ENCODE peak calls at places on chromosomes 6 and 20, in nine cellular contexts. T is cardiac muscle cell, M is HCT116, R is HTR-8/SVneo, S is breast epithelium, Y is fibroblast of the conjunctiva, G is KG1, Q is brain microvascular endothelial cell, I is IMR-90. C is an unnamed sample.

GRCh38 chr6:28282923-28283322 is 1.6 kb downstream of the PGBD1 start:
- DNase-seq in T (no peak), M (no peak), R (no peak), S (no peak), Y (no peak), G (no peak), Q (peak; percentile 11), I (no peak), C (no peak)

GRCh38 chr6:13924146-13924948 is 405 bp upstream of the RNF182 start:
- DNase-seq in T (peak; percentile 78), M (no peak), R (peak; percentile 65), S (no peak), Y (no peak), G (no peak), Q (peak; percentile 34), I (peak; percentile 36), C (no peak)

GRCh38 chr6:42021847-42022754 is 28.2 kb upstream of the TAF8 start:
- DNase-seq in T (no peak), M (no peak), R (no peak), S (no peak), Y (no peak), G (no peak), Q (no peak), I (no peak), C (no peak)

GRCh38 chr20:41830702-41831101 is 212.5 kb upstream of the CHD6 start:
- DNase-seq in T (no peak), M (no peak), R (no peak), S (no peak), Y (no peak), G (no peak), Q (no peak), I (no peak), C (no peak)

GRCh38 chr6:54646551-54647300 is 199.8 kb upstream of the FAM83B start:
- DNase-seq in T (no peak), M (no peak), R (no peak), S (no peak), Y (no peak), G (no peak), Q (peak; percentile 5), I (no peak), C (no peak)

GRCh38 chr20:14235355-14235754 is 102.1 kb downstream of the FLRT3 start:
- DNase-seq in T (no peak), M (no peak), R (no peak), S (no peak), Y (peak; percentile 24), G (no peak), Q (peak; percentile 43), I (peak; percentile 84), C (no peak)

GRCh38 chr20:12084482-12084881 is 166.8 kb downstream of the BTBD3 start:
- DNase-seq in T (no peak), M (no peak), R (no peak), S (no peak), Y (no peak), G (no peak), Q (no peak), I (no peak), C (no peak)

GRCh38 chr20:35342154-35342769 is 50.0 kb upstream of the FAM83C start:
- DNase-seq in T (peak; percentile 18), M (no peak), R (no peak), S (no peak), Y (no peak), G (no peak), Q (no peak), I (no peak), C (no peak)

GRCh38 chr6:56775498-56776166 is 132.9 kb upstream of the DST start:
- DNase-seq in T (no peak), M (no peak), R (no peak), S (no peak), Y (no peak), G (no peak), Q (no peak), I (no peak), C (no peak)

GRCh38 chr20:49989234-49990065 is 6.7 kb downstream of the SNAI1 start:
- DNase-seq in T (no peak), M (no peak), R (no peak), S (no peak), Y (peak; percentile 68), G (no peak), Q (peak; percentile 51), I (peak; percentile 87), C (no peak)

GRCh38 chr20:48275737-48276342 is 490.6 kb upstream of the SULF2 start:
- DNase-seq in T (peak; percentile 37), M (no peak), R (no peak), S (no peak), Y (no peak), G (no peak), Q (no peak), I (no peak), C (no peak)

GRCh38 chr6:88492824-88493223 is 326.7 kb upstream of the CNR1 start:
- DNase-seq in T (peak; percentile 23), M (peak; percentile 22), R (peak; percentile 11), S (no peak), Y (peak; percentile 60), G (no peak), Q (peak; percentile 36), I (peak; percentile 28), C (peak; percentile 3)

GRCh38 chr6:90940812-90941481 is 354.1 kb upstream of the MAP3K7 start:
- DNase-seq in T (peak; percentile 64), M (peak; percentile 43), R (no peak), S (no peak), Y (peak; percentile 36), G (peak; percentile 26), Q (peak; percentile 40), I (peak; percentile 66), C (peak; percentile 51)

GRCh38 chr6:42702200-42702599 is 20.2 kb downstream of the PRPH2 start:
- DNase-seq in T (no peak), M (peak; percentile 36), R (peak; percentile 77), S (no peak), Y (no peak), G (no peak), Q (peak; percentile 54), I (peak; percentile 90), C (no peak)

GRCh38 chr20:21706345-21707195 is 1.1 kb downstream of the PAX1 start:
- DNase-seq in T (no peak), M (no peak), R (no peak), S (no peak), Y (no peak), G (no peak), Q (no peak), I (no peak), C (no peak)

GRCh38 chr6:49336514-49337131 is 126.4 kb downstream of the MMUT start:
- DNase-seq in T (peak; percentile 3), M (no peak), R (no peak), S (no peak), Y (no peak), G (no peak), Q (peak; percentile 23), I (peak; percentile 18), C (no peak)

GRCh38 chr20:36830791-36831691 is 44.9 kb upstream of the TLDC2 start:
- DNase-seq in T (peak; percentile 43), M (no peak), R (no peak), S (no peak), Y (peak; percentile 34), G (no peak), Q (no peak), I (peak; percentile 23), C (no peak)

GRCh38 chr6:4899249-4899648 is 104.6 kb downstream of the RPP40 start:
- DNase-seq in T (no peak), M (no peak), R (no peak), S (no peak), Y (no peak), G (no peak), Q (no peak), I (no peak), C (no peak)

GRCh38 chr6:4649728-4650127 is 126.5 kb upstream of the CDYL start:
- DNase-seq in T (no peak), M (no peak), R (no peak), S (no peak), Y (no peak), G (no peak), Q (no peak), I (peak; percentile 54), C (no peak)

GRCh38 chr6:19587238-19587942 is 249.8 kb upstream of the ID4 start:
- DNase-seq in T (no peak), M (no peak), R (no peak), S (no peak), Y (no peak), G (no peak), Q (no peak), I (no peak), C (no peak)

GRCh38 chr6:54802775-54803631 is 43.6 kb upstream of the FAM83B start:
- DNase-seq in T (no peak), M (peak; percentile 31), R (peak; percentile 24), S (no peak), Y (peak; percentile 33), G (no peak), Q (peak; percentile 1), I (peak; percentile 83), C (no peak)

GRCh38 chr6:50271266-50271665 is 221.5 kb upstream of the DEFB112 start:
- DNase-seq in T (no peak), M (no peak), R (no peak), S (no peak), Y (no peak), G (no peak), Q (peak; percentile 15), I (no peak), C (peak; percentile 36)

GRCh38 chr20:6333110-6333509 is 210.3 kb upstream of the FERMT1 start:
- DNase-seq in T (no peak), M (no peak), R (no peak), S (no peak), Y (no peak), G (no peak), Q (no peak), I (no peak), C (no peak)

GRCh38 chr6:78605909-78606446 is 261.4 kb upstream of the IRAK1BP1 start:
- DNase-seq in T (no peak), M (no peak), R (no peak), S (no peak), Y (peak; percentile 43), G (no peak), Q (peak; percentile 89), I (peak; percentile 87), C (no peak)

GRCh38 chr20:38730167-38730988 is 6.1 kb downstream of the SLC32A1 start:
- DNase-seq in T (no peak), M (no peak), R (no peak), S (no peak), Y (no peak), G (no peak), Q (no peak), I (no peak), C (no peak)

GRCh38 chr6:80939936-80940335 is 812.5 kb downstream of the TENT5A start:
- DNase-seq in T (no peak), M (no peak), R (no peak), S (no peak), Y (no peak), G (no peak), Q (no peak), I (no peak), C (no peak)

GRCh38 chr6:74534485-74535211 is 671.2 kb downstream of the COL12A1 start:
- DNase-seq in T (no peak), M (peak; percentile 19), R (peak; percentile 2), S (no peak), Y (peak; percentile 8), G (no peak), Q (peak; percentile 71), I (peak; percentile 86), C (peak; percentile 24)

C was measured in NCI-H460.